ENCODE peak calls at places on chromosomes 4 and X, in six cellular contexts. One of them, this sample, is unnamed.

GRCh38 chrX:111375747-111376146 is 36.2 kb downstream of the DCX start:
- DNase-seq in activated naive CD8-positive, alpha-beta T cell treated with anti-CD3 and anti-CD28 coated beads, Interleukin-2, amount 50 U/mL, for 16 hours: no peak
- DNase-seq in stimulated activated CD4-positive, alpha-beta T cell treated with anti-CD3 and anti-CD28 coated beads, TNF-alpha, amount 100 ng/mL, for 4 hours: no peak
- DNase-seq in activated CD4-positive, alpha-beta T cell treated with anti-CD3 and anti-CD28 coated beads for 1 hour: no peak
- DNase-seq in NCI-H446 treated with DMSO at 0.1 percent for 48 hours: no peak
- DNase-seq in EL: no peak
- DNase-seq in this sample: no peak

GRCh38 chr4:176838611-176839411 is 46.1 kb upstream of the VEGFC start:
- DNase-seq in activated naive CD8-positive, alpha-beta T cell treated with anti-CD3 and anti-CD28 coated beads, Interleukin-2, amount 50 U/mL, for 16 hours: no peak
- DNase-seq in stimulated activated CD4-positive, alpha-beta T cell treated with anti-CD3 and anti-CD28 coated beads, TNF-alpha, amount 100 ng/mL, for 4 hours: no peak
- DNase-seq in activated CD4-positive, alpha-beta T cell treated with anti-CD3 and anti-CD28 coated beads for 1 hour: no peak
- DNase-seq in NCI-H446 treated with DMSO at 0.1 percent for 48 hours: no peak
- DNase-seq in EL: peak; percentile 80
- DNase-seq in this sample: peak; percentile 63

GRCh38 chr4:150974251-150974640 is 40.8 kb downstream of the LRBA start:
- DNase-seq in activated naive CD8-positive, alpha-beta T cell treated with anti-CD3 and anti-CD28 coated beads, Interleukin-2, amount 50 U/mL, for 16 hours: no peak
- DNase-seq in stimulated activated CD4-positive, alpha-beta T cell treated with anti-CD3 and anti-CD28 coated beads, TNF-alpha, amount 100 ng/mL, for 4 hours: no peak
- DNase-seq in activated CD4-positive, alpha-beta T cell treated with anti-CD3 and anti-CD28 coated beads for 1 hour: no peak
- DNase-seq in NCI-H446 treated with DMSO at 0.1 percent for 48 hours: no peak
- DNase-seq in EL: no peak
- DNase-seq in this sample: no peak

GRCh38 chrX:119981286-119982070 is 37.9 kb upstream of the NKAP start:
- DNase-seq in activated naive CD8-positive, alpha-beta T cell treated with anti-CD3 and anti-CD28 coated beads, Interleukin-2, amount 50 U/mL, for 16 hours: no peak
- DNase-seq in stimulated activated CD4-positive, alpha-beta T cell treated with anti-CD3 and anti-CD28 coated beads, TNF-alpha, amount 100 ng/mL, for 4 hours: no peak
- DNase-seq in activated CD4-positive, alpha-beta T cell treated with anti-CD3 and anti-CD28 coated beads for 1 hour: no peak
- DNase-seq in NCI-H446 treated with DMSO at 0.1 percent for 48 hours: no peak
- DNase-seq in EL: peak; percentile 22
- DNase-seq in this sample: peak; percentile 4

GRCh38 chrX:138756234-138756633 is 44.7 kb upstream of the FGF13 start:
- DNase-seq in activated naive CD8-positive, alpha-beta T cell treated with anti-CD3 and anti-CD28 coated beads, Interleukin-2, amount 50 U/mL, for 16 hours: no peak
- DNase-seq in stimulated activated CD4-positive, alpha-beta T cell treated with anti-CD3 and anti-CD28 coated beads, TNF-alpha, amount 100 ng/mL, for 4 hours: no peak
- DNase-seq in activated CD4-positive, alpha-beta T cell treated with anti-CD3 and anti-CD28 coated beads for 1 hour: no peak
- DNase-seq in NCI-H446 treated with DMSO at 0.1 percent for 48 hours: no peak
- DNase-seq in EL: no peak
- DNase-seq in this sample: no peak

GRCh38 chr4:82201805-82202636 is 171.8 kb downstream of the HNRNPD start:
- DNase-seq in activated naive CD8-positive, alpha-beta T cell treated with anti-CD3 and anti-CD28 coated beads, Interleukin-2, amount 50 U/mL, for 16 hours: peak; percentile 25
- DNase-seq in stimulated activated CD4-positive, alpha-beta T cell treated with anti-CD3 and anti-CD28 coated beads, TNF-alpha, amount 100 ng/mL, for 4 hours: no peak
- DNase-seq in activated CD4-positive, alpha-beta T cell treated with anti-CD3 and anti-CD28 coated beads for 1 hour: no peak
- DNase-seq in NCI-H446 treated with DMSO at 0.1 percent for 48 hours: peak; percentile 7
- DNase-seq in EL: peak; percentile 39
- DNase-seq in this sample: no peak

GRCh38 chr4:38014421-38014852 is 54.2 kb downstream of the PTTG2 start:
- DNase-seq in activated naive CD8-positive, alpha-beta T cell treated with anti-CD3 and anti-CD28 coated beads, Interleukin-2, amount 50 U/mL, for 16 hours: no peak
- DNase-seq in stimulated activated CD4-positive, alpha-beta T cell treated with anti-CD3 and anti-CD28 coated beads, TNF-alpha, amount 100 ng/mL, for 4 hours: no peak
- DNase-seq in activated CD4-positive, alpha-beta T cell treated with anti-CD3 and anti-CD28 coated beads for 1 hour: no peak
- DNase-seq in NCI-H446 treated with DMSO at 0.1 percent for 48 hours: no peak
- DNase-seq in EL: no peak
- DNase-seq in this sample: no peak

GRCh38 chrX:39152106-39152649 is 350.9 kb downstream of the MID1IP1 start:
- DNase-seq in activated naive CD8-positive, alpha-beta T cell treated with anti-CD3 and anti-CD28 coated beads, Interleukin-2, amount 50 U/mL, for 16 hours: no peak
- DNase-seq in stimulated activated CD4-positive, alpha-beta T cell treated with anti-CD3 and anti-CD28 coated beads, TNF-alpha, amount 100 ng/mL, for 4 hours: no peak
- DNase-seq in activated CD4-positive, alpha-beta T cell treated with anti-CD3 and anti-CD28 coated beads for 1 hour: no peak
- DNase-seq in NCI-H446 treated with DMSO at 0.1 percent for 48 hours: no peak
- DNase-seq in EL: no peak
- DNase-seq in this sample: no peak

GRCh38 chr4:101218346-101218745 is 129.0 kb downstream of the PPP3CA start:
- DNase-seq in activated naive CD8-positive, alpha-beta T cell treated with anti-CD3 and anti-CD28 coated beads, Interleukin-2, amount 50 U/mL, for 16 hours: no peak
- DNase-seq in stimulated activated CD4-positive, alpha-beta T cell treated with anti-CD3 and anti-CD28 coated beads, TNF-alpha, amount 100 ng/mL, for 4 hours: no peak
- DNase-seq in activated CD4-positive, alpha-beta T cell treated with anti-CD3 and anti-CD28 coated beads for 1 hour: no peak
- DNase-seq in NCI-H446 treated with DMSO at 0.1 percent for 48 hours: no peak
- DNase-seq in EL: no peak
- DNase-seq in this sample: no peak

GRCh38 chr4:140635606-140636005 is 66.8 kb upstream of the UCP1 start:
- DNase-seq in activated naive CD8-positive, alpha-beta T cell treated with anti-CD3 and anti-CD28 coated beads, Interleukin-2, amount 50 U/mL, for 16 hours: no peak
- DNase-seq in stimulated activated CD4-positive, alpha-beta T cell treated with anti-CD3 and anti-CD28 coated beads, TNF-alpha, amount 100 ng/mL, for 4 hours: no peak
- DNase-seq in activated CD4-positive, alpha-beta T cell treated with anti-CD3 and anti-CD28 coated beads for 1 hour: no peak
- DNase-seq in NCI-H446 treated with DMSO at 0.1 percent for 48 hours: no peak
- DNase-seq in EL: peak; percentile 59
- DNase-seq in this sample: no peak

GRCh38 chr4:6591305-6591704 is 16.3 kb downstream of the MAN2B2 start:
- DNase-seq in activated naive CD8-positive, alpha-beta T cell treated with anti-CD3 and anti-CD28 coated beads, Interleukin-2, amount 50 U/mL, for 16 hours: no peak
- DNase-seq in stimulated activated CD4-positive, alpha-beta T cell treated with anti-CD3 and anti-CD28 coated beads, TNF-alpha, amount 100 ng/mL, for 4 hours: no peak
- DNase-seq in activated CD4-positive, alpha-beta T cell treated with anti-CD3 and anti-CD28 coated beads for 1 hour: no peak
- DNase-seq in NCI-H446 treated with DMSO at 0.1 percent for 48 hours: no peak
- DNase-seq in EL: no peak
- DNase-seq in this sample: no peak

GRCh38 chr4:163679189-163679588 is 184.7 kb downstream of the TMA16 start:
- DNase-seq in activated naive CD8-positive, alpha-beta T cell treated with anti-CD3 and anti-CD28 coated beads, Interleukin-2, amount 50 U/mL, for 16 hours: no peak
- DNase-seq in stimulated activated CD4-positive, alpha-beta T cell treated with anti-CD3 and anti-CD28 coated beads, TNF-alpha, amount 100 ng/mL, for 4 hours: no peak
- DNase-seq in activated CD4-positive, alpha-beta T cell treated with anti-CD3 and anti-CD28 coated beads for 1 hour: no peak
- DNase-seq in NCI-H446 treated with DMSO at 0.1 percent for 48 hours: no peak
- DNase-seq in EL: peak; percentile 53
- DNase-seq in this sample: no peak

GRCh38 chr4:125736057-125736456 is 421.3 kb downstream of the FAT4 start:
- DNase-seq in activated naive CD8-positive, alpha-beta T cell treated with anti-CD3 and anti-CD28 coated beads, Interleukin-2, amount 50 U/mL, for 16 hours: no peak
- DNase-seq in stimulated activated CD4-positive, alpha-beta T cell treated with anti-CD3 and anti-CD28 coated beads, TNF-alpha, amount 100 ng/mL, for 4 hours: no peak
- DNase-seq in activated CD4-positive, alpha-beta T cell treated with anti-CD3 and anti-CD28 coated beads for 1 hour: no peak
- DNase-seq in NCI-H446 treated with DMSO at 0.1 percent for 48 hours: no peak
- DNase-seq in EL: peak; percentile 68
- DNase-seq in this sample: no peak

GRCh38 chrX:13661735-13662536 is 9.0 kb downstream of the TCEANC start:
- DNase-seq in activated naive CD8-positive, alpha-beta T cell treated with anti-CD3 and anti-CD28 coated beads, Interleukin-2, amount 50 U/mL, for 16 hours: no peak
- DNase-seq in stimulated activated CD4-positive, alpha-beta T cell treated with anti-CD3 and anti-CD28 coated beads, TNF-alpha, amount 100 ng/mL, for 4 hours: no peak
- DNase-seq in activated CD4-positive, alpha-beta T cell treated with anti-CD3 and anti-CD28 coated beads for 1 hour: no peak
- DNase-seq in NCI-H446 treated with DMSO at 0.1 percent for 48 hours: no peak
- DNase-seq in EL: no peak
- DNase-seq in this sample: no peak

GRCh38 chrX:121581885-121582284 is 534.5 kb downstream of the GLUD2 start:
- DNase-seq in activated naive CD8-positive, alpha-beta T cell treated with anti-CD3 and anti-CD28 coated beads, Interleukin-2, amount 50 U/mL, for 16 hours: no peak
- DNase-seq in stimulated activated CD4-positive, alpha-beta T cell treated with anti-CD3 and anti-CD28 coated beads, TNF-alpha, amount 100 ng/mL, for 4 hours: no peak
- DNase-seq in activated CD4-positive, alpha-beta T cell treated with anti-CD3 and anti-CD28 coated beads for 1 hour: no peak
- DNase-seq in NCI-H446 treated with DMSO at 0.1 percent for 48 hours: no peak
- DNase-seq in EL: no peak
- DNase-seq in this sample: no peak

GRCh38 chr4:169823685-169824084 is 65.9 kb upstream of the HPF1 start:
- DNase-seq in activated naive CD8-positive, alpha-beta T cell treated with anti-CD3 and anti-CD28 coated beads, Interleukin-2, amount 50 U/mL, for 16 hours: no peak
- DNase-seq in stimulated activated CD4-positive, alpha-beta T cell treated with anti-CD3 and anti-CD28 coated beads, TNF-alpha, amount 100 ng/mL, for 4 hours: no peak
- DNase-seq in activated CD4-positive, alpha-beta T cell treated with anti-CD3 and anti-CD28 coated beads for 1 hour: no peak
- DNase-seq in NCI-H446 treated with DMSO at 0.1 percent for 48 hours: no peak
- DNase-seq in EL: peak; percentile 47
- DNase-seq in this sample: peak; percentile 35

GRCh38 chr4:1099684-1100335 is 13.6 kb downstream of the RNF212 start:
- DNase-seq in activated naive CD8-positive, alpha-beta T cell treated with anti-CD3 and anti-CD28 coated beads, Interleukin-2, amount 50 U/mL, for 16 hours: no peak
- DNase-seq in stimulated activated CD4-positive, alpha-beta T cell treated with anti-CD3 and anti-CD28 coated beads, TNF-alpha, amount 100 ng/mL, for 4 hours: no peak
- DNase-seq in activated CD4-positive, alpha-beta T cell treated with anti-CD3 and anti-CD28 coated beads for 1 hour: no peak
- DNase-seq in NCI-H446 treated with DMSO at 0.1 percent for 48 hours: no peak
- DNase-seq in EL: no peak
- DNase-seq in this sample: no peak

GRCh38 chrX:74924449-74925209 is 623 bp downstream of the NEXMIF start:
- DNase-seq in activated naive CD8-positive, alpha-beta T cell treated with anti-CD3 and anti-CD28 coated beads, Interleukin-2, amount 50 U/mL, for 16 hours: no peak
- DNase-seq in stimulated activated CD4-positive, alpha-beta T cell treated with anti-CD3 and anti-CD28 coated beads, TNF-alpha, amount 100 ng/mL, for 4 hours: no peak
- DNase-seq in activated CD4-positive, alpha-beta T cell treated with anti-CD3 and anti-CD28 coated beads for 1 hour: peak; percentile 11
- DNase-seq in NCI-H446 treated with DMSO at 0.1 percent for 48 hours: peak; percentile 52
- DNase-seq in EL: peak; percentile 2
- DNase-seq in this sample: no peak

GRCh38 chrX:140510306-140510676 is 5.4 kb upstream of the SOX3 start:
- DNase-seq in activated naive CD8-positive, alpha-beta T cell treated with anti-CD3 and anti-CD28 coated beads, Interleukin-2, amount 50 U/mL, for 16 hours: no peak
- DNase-seq in stimulated activated CD4-positive, alpha-beta T cell treated with anti-CD3 and anti-CD28 coated beads, TNF-alpha, amount 100 ng/mL, for 4 hours: no peak
- DNase-seq in activated CD4-positive, alpha-beta T cell treated with anti-CD3 and anti-CD28 coated beads for 1 hour: no peak
- DNase-seq in NCI-H446 treated with DMSO at 0.1 percent for 48 hours: no peak
- DNase-seq in EL: no peak
- DNase-seq in this sample: no peak

GRCh38 chr4:51880016-51880915 is 37.3 kb downstream of the DCUN1D4 start:
- DNase-seq in activated naive CD8-positive, alpha-beta T cell treated with anti-CD3 and anti-CD28 coated beads, Interleukin-2, amount 50 U/mL, for 16 hours: no peak
- DNase-seq in stimulated activated CD4-positive, alpha-beta T cell treated with anti-CD3 and anti-CD28 coated beads, TNF-alpha, amount 100 ng/mL, for 4 hours: no peak
- DNase-seq in activated CD4-positive, alpha-beta T cell treated with anti-CD3 and anti-CD28 coated beads for 1 hour: no peak
- DNase-seq in NCI-H446 treated with DMSO at 0.1 percent for 48 hours: no peak
- DNase-seq in EL: no peak
- DNase-seq in this sample: no peak

GRCh38 chrX:12611471-12611870 is 179.7 kb upstream of the PRPS2 start:
- DNase-seq in activated naive CD8-positive, alpha-beta T cell treated with anti-CD3 and anti-CD28 coated beads, Interleukin-2, amount 50 U/mL, for 16 hours: no peak
- DNase-seq in stimulated activated CD4-positive, alpha-beta T cell treated with anti-CD3 and anti-CD28 coated beads, TNF-alpha, amount 100 ng/mL, for 4 hours: no peak
- DNase-seq in activated CD4-positive, alpha-beta T cell treated with anti-CD3 and anti-CD28 coated beads for 1 hour: no peak
- DNase-seq in NCI-H446 treated with DMSO at 0.1 percent for 48 hours: no peak
- DNase-seq in EL: no peak
- DNase-seq in this sample: no peak

GRCh38 chrX:13598877-13599276 is 29.5 kb downstream of the EGFL6 start:
- DNase-seq in activated naive CD8-positive, alpha-beta T cell treated with anti-CD3 and anti-CD28 coated beads, Interleukin-2, amount 50 U/mL, for 16 hours: no peak
- DNase-seq in stimulated activated CD4-positive, alpha-beta T cell treated with anti-CD3 and anti-CD28 coated beads, TNF-alpha, amount 100 ng/mL, for 4 hours: no peak
- DNase-seq in activated CD4-positive, alpha-beta T cell treated with anti-CD3 and anti-CD28 coated beads for 1 hour: no peak
- DNase-seq in NCI-H446 treated with DMSO at 0.1 percent for 48 hours: no peak
- DNase-seq in EL: peak; percentile 1
- DNase-seq in this sample: no peak

GRCh38 chr4:55175779-55176231 is 50.4 kb upstream of the KDR start:
- DNase-seq in activated naive CD8-positive, alpha-beta T cell treated with anti-CD3 and anti-CD28 coated beads, Interleukin-2, amount 50 U/mL, for 16 hours: no peak
- DNase-seq in stimulated activated CD4-positive, alpha-beta T cell treated with anti-CD3 and anti-CD28 coated beads, TNF-alpha, amount 100 ng/mL, for 4 hours: no peak
- DNase-seq in activated CD4-positive, alpha-beta T cell treated with anti-CD3 and anti-CD28 coated beads for 1 hour: no peak
- DNase-seq in NCI-H446 treated with DMSO at 0.1 percent for 48 hours: no peak
- DNase-seq in EL: peak; percentile 85
- DNase-seq in this sample: no peak

GRCh38 chrX:139691843-139692505 is 16.0 kb downstream of the MCF2 start:
- DNase-seq in activated naive CD8-positive, alpha-beta T cell treated with anti-CD3 and anti-CD28 coated beads, Interleukin-2, amount 50 U/mL, for 16 hours: no peak
- DNase-seq in stimulated activated CD4-positive, alpha-beta T cell treated with anti-CD3 and anti-CD28 coated beads, TNF-alpha, amount 100 ng/mL, for 4 hours: no peak
- DNase-seq in activated CD4-positive, alpha-beta T cell treated with anti-CD3 and anti-CD28 coated beads for 1 hour: no peak
- DNase-seq in NCI-H446 treated with DMSO at 0.1 percent for 48 hours: no peak
- DNase-seq in EL: peak; percentile 3
- DNase-seq in this sample: no peak